ENCODE peak calls at places on chromosomes 2 and 18, in eight cellular contexts. One of them, this sample, is unnamed.

GRCh38 chr2:19361325-19361990 is 3.0 kb upstream of the OSR1 start:
- DNase-seq in adipocyte: peak; percentile 71
- DNase-seq in HCT116: no peak
- DNase-seq in GM12892: no peak
- DNase-seq in effector CD4-positive, alpha-beta T cell: no peak
- DNase-seq in lung microvascular endothelial cell: peak; percentile 33
- DNase-seq in SK-N-SH: peak; percentile 68
- DNase-seq in chondrocyte: peak; percentile 89
- DNase-seq in this sample: no peak

GRCh38 chr2:222797308-222797707 is 63.5 kb upstream of the ACSL3 start:
- DNase-seq in SK-N-SH: peak; percentile 43
- DNase-seq in chondrocyte: no peak
- DNase-seq in adipocyte: peak; percentile 62
- DNase-seq in GM12892: no peak
- DNase-seq in lung microvascular endothelial cell: peak; percentile 48
- DNase-seq in HCT116: no peak
- DNase-seq in effector CD4-positive, alpha-beta T cell: no peak
- DNase-seq in this sample: no peak

GRCh38 chr2:7825591-7826312 is 856.1 kb upstream of the ID2 start:
- DNase-seq in lung microvascular endothelial cell: no peak
- DNase-seq in effector CD4-positive, alpha-beta T cell: no peak
- DNase-seq in adipocyte: peak; percentile 43
- DNase-seq in SK-N-SH: no peak
- DNase-seq in HCT116: no peak
- DNase-seq in GM12892: peak; percentile 26
- DNase-seq in chondrocyte: no peak
- DNase-seq in this sample: no peak

GRCh38 chr18:9898792-9899549 is 13.2 kb downstream of the TXNDC2 start:
- DNase-seq in lung microvascular endothelial cell: no peak
- DNase-seq in effector CD4-positive, alpha-beta T cell: no peak
- DNase-seq in SK-N-SH: no peak
- DNase-seq in adipocyte: peak; percentile 33
- DNase-seq in HCT116: peak; percentile 64
- DNase-seq in GM12892: no peak
- DNase-seq in chondrocyte: no peak
- DNase-seq in this sample: no peak

GRCh38 chr2:11498543-11499034 is 32.6 kb upstream of the E2F6 start:
- DNase-seq in lung microvascular endothelial cell: peak; percentile 27
- DNase-seq in SK-N-SH: peak; percentile 80
- DNase-seq in chondrocyte: no peak
- DNase-seq in HCT116: no peak
- DNase-seq in GM12892: no peak
- DNase-seq in effector CD4-positive, alpha-beta T cell: no peak
- DNase-seq in adipocyte: no peak
- DNase-seq in this sample: peak; percentile 59

GRCh38 chr2:234674781-234675201 is 177.9 kb upstream of the ARL4C start:
- DNase-seq in SK-N-SH: no peak
- DNase-seq in effector CD4-positive, alpha-beta T cell: no peak
- DNase-seq in HCT116: no peak
- DNase-seq in adipocyte: peak; percentile 69
- DNase-seq in lung microvascular endothelial cell: no peak
- DNase-seq in GM12892: no peak
- DNase-seq in chondrocyte: no peak
- DNase-seq in this sample: no peak

GRCh38 chr2:55779459-55780421 is 86.1 kb upstream of the PNPT1 start:
- DNase-seq in chondrocyte: no peak
- DNase-seq in lung microvascular endothelial cell: peak; percentile 81
- DNase-seq in SK-N-SH: no peak
- DNase-seq in HCT116: peak; percentile 68
- DNase-seq in adipocyte: peak; percentile 60
- DNase-seq in GM12892: no peak
- DNase-seq in effector CD4-positive, alpha-beta T cell: no peak
- DNase-seq in this sample: no peak

GRCh38 chr2:232203166-232203891 is 175.2 kb upstream of the ALPP start:
- DNase-seq in effector CD4-positive, alpha-beta T cell: no peak
- DNase-seq in SK-N-SH: no peak
- DNase-seq in adipocyte: no peak
- DNase-seq in chondrocyte: no peak
- DNase-seq in HCT116: no peak
- DNase-seq in GM12892: no peak
- DNase-seq in lung microvascular endothelial cell: no peak
- DNase-seq in this sample: peak; percentile 12

GRCh38 chr18:23314672-23315071 is 138.4 kb upstream of the RIOK3 start:
- DNase-seq in chondrocyte: no peak
- DNase-seq in adipocyte: no peak
- DNase-seq in lung microvascular endothelial cell: peak; percentile 62
- DNase-seq in effector CD4-positive, alpha-beta T cell: no peak
- DNase-seq in GM12892: no peak
- DNase-seq in HCT116: no peak
- DNase-seq in SK-N-SH: no peak
- DNase-seq in this sample: no peak

GRCh38 chr2:134700730-134701129 is 18.1 kb downstream of the TMEM163 start:
- DNase-seq in SK-N-SH: no peak
- DNase-seq in chondrocyte: no peak
- DNase-seq in GM12892: no peak
- DNase-seq in adipocyte: no peak
- DNase-seq in effector CD4-positive, alpha-beta T cell: no peak
- DNase-seq in lung microvascular endothelial cell: no peak
- DNase-seq in HCT116: no peak
- DNase-seq in this sample: no peak

GRCh38 chr18:61651880-61652268 is 240.9 kb downstream of the RNF152 start:
- DNase-seq in GM12892: no peak
- DNase-seq in HCT116: no peak
- DNase-seq in effector CD4-positive, alpha-beta T cell: no peak
- DNase-seq in chondrocyte: no peak
- DNase-seq in SK-N-SH: no peak
- DNase-seq in lung microvascular endothelial cell: peak; percentile 51
- DNase-seq in adipocyte: no peak
- DNase-seq in this sample: no peak

GRCh38 chr2:15073639-15074038 is 441.1 kb downstream of the LRATD1 start:
- DNase-seq in chondrocyte: no peak
- DNase-seq in lung microvascular endothelial cell: no peak
- DNase-seq in SK-N-SH: no peak
- DNase-seq in adipocyte: no peak
- DNase-seq in GM12892: no peak
- DNase-seq in HCT116: no peak
- DNase-seq in effector CD4-positive, alpha-beta T cell: no peak
- DNase-seq in this sample: no peak

GRCh38 chr2:238926761-238927611 is 79.1 kb downstream of the TWIST2 start:
- DNase-seq in SK-N-SH: no peak
- DNase-seq in HCT116: no peak
- DNase-seq in chondrocyte: peak; percentile 82
- DNase-seq in effector CD4-positive, alpha-beta T cell: no peak
- DNase-seq in lung microvascular endothelial cell: no peak
- DNase-seq in adipocyte: no peak
- DNase-seq in GM12892: no peak
- DNase-seq in this sample: no peak

GRCh38 chr2:9199716-9200633 is 6.6 kb upstream of the ASAP2 start:
- DNase-seq in effector CD4-positive, alpha-beta T cell: no peak
- DNase-seq in HCT116: no peak
- DNase-seq in chondrocyte: no peak
- DNase-seq in SK-N-SH: no peak
- DNase-seq in lung microvascular endothelial cell: no peak
- DNase-seq in GM12892: no peak
- DNase-seq in adipocyte: peak; percentile 83
- DNase-seq in this sample: no peak

GRCh38 chr18:23103449-23103848 is 31.8 kb upstream of the CABLES1 start:
- DNase-seq in effector CD4-positive, alpha-beta T cell: no peak
- DNase-seq in chondrocyte: no peak
- DNase-seq in SK-N-SH: no peak
- DNase-seq in HCT116: no peak
- DNase-seq in adipocyte: no peak
- DNase-seq in GM12892: no peak
- DNase-seq in lung microvascular endothelial cell: no peak
- DNase-seq in this sample: no peak

GRCh38 chr2:173858297-173858731 is 106.9 kb downstream of the SP3 start:
- DNase-seq in HCT116: no peak
- DNase-seq in GM12892: no peak
- DNase-seq in lung microvascular endothelial cell: no peak
- DNase-seq in effector CD4-positive, alpha-beta T cell: no peak
- DNase-seq in chondrocyte: no peak
- DNase-seq in adipocyte: no peak
- DNase-seq in SK-N-SH: no peak
- DNase-seq in this sample: no peak

GRCh38 chr2:151258121-151258520 is 3.5 kb downstream of the RBM43 start:
- DNase-seq in effector CD4-positive, alpha-beta T cell: no peak
- DNase-seq in adipocyte: peak; percentile 82
- DNase-seq in SK-N-SH: no peak
- DNase-seq in HCT116: no peak
- DNase-seq in GM12892: no peak
- DNase-seq in chondrocyte: no peak
- DNase-seq in lung microvascular endothelial cell: no peak
- DNase-seq in this sample: no peak

GRCh38 chr2:80499095-80499494 is 194.5 kb upstream of the LRRTM1 start:
- DNase-seq in SK-N-SH: peak; percentile 30
- DNase-seq in lung microvascular endothelial cell: peak; percentile 73
- DNase-seq in GM12892: no peak
- DNase-seq in effector CD4-positive, alpha-beta T cell: no peak
- DNase-seq in adipocyte: peak; percentile 65
- DNase-seq in chondrocyte: no peak
- DNase-seq in HCT116: peak; percentile 6
- DNase-seq in this sample: peak; percentile 56

GRCh38 chr2:12502759-12503158 is 214.0 kb upstream of the TRIB2 start:
- DNase-seq in lung microvascular endothelial cell: no peak
- DNase-seq in effector CD4-positive, alpha-beta T cell: no peak
- DNase-seq in HCT116: no peak
- DNase-seq in chondrocyte: no peak
- DNase-seq in adipocyte: peak; percentile 56
- DNase-seq in GM12892: no peak
- DNase-seq in SK-N-SH: no peak
- DNase-seq in this sample: no peak

GRCh38 chr2:37585295-37585908 is 86.0 kb downstream of the CDC42EP3 start:
- DNase-seq in chondrocyte: no peak
- DNase-seq in adipocyte: no peak
- DNase-seq in SK-N-SH: no peak
- DNase-seq in GM12892: no peak
- DNase-seq in effector CD4-positive, alpha-beta T cell: no peak
- DNase-seq in HCT116: no peak
- DNase-seq in lung microvascular endothelial cell: no peak
- DNase-seq in this sample: no peak

GRCh38 chr2:59585657-59586056 is 967.8 kb downstream of the BCL11A start:
- DNase-seq in chondrocyte: no peak
- DNase-seq in effector CD4-positive, alpha-beta T cell: no peak
- DNase-seq in GM12892: no peak
- DNase-seq in adipocyte: no peak
- DNase-seq in HCT116: no peak
- DNase-seq in SK-N-SH: peak; percentile 4
- DNase-seq in lung microvascular endothelial cell: no peak
- DNase-seq in this sample: no peak

GRCh38 chr2:177123048-177123447 is 89.5 kb upstream of the HNRNPA3 start:
- DNase-seq in GM12892: no peak
- DNase-seq in lung microvascular endothelial cell: no peak
- DNase-seq in HCT116: no peak
- DNase-seq in chondrocyte: no peak
- DNase-seq in SK-N-SH: no peak
- DNase-seq in adipocyte: no peak
- DNase-seq in effector CD4-positive, alpha-beta T cell: no peak
- DNase-seq in this sample: no peak

GRCh38 chr2:241762933-241763369 is 13.7 kb upstream of the GAL3ST2 start:
- DNase-seq in lung microvascular endothelial cell: no peak
- DNase-seq in HCT116: no peak
- DNase-seq in adipocyte: no peak
- DNase-seq in SK-N-SH: peak; percentile 45
- DNase-seq in GM12892: peak; percentile 14
- DNase-seq in chondrocyte: peak; percentile 60
- DNase-seq in effector CD4-positive, alpha-beta T cell: peak; percentile 57
- DNase-seq in this sample: peak; percentile 15

GRCh38 chr2:197246405-197246804 is 64.2 kb downstream of the ANKRD44 start:
- DNase-seq in effector CD4-positive, alpha-beta T cell: no peak
- DNase-seq in adipocyte: no peak
- DNase-seq in chondrocyte: no peak
- DNase-seq in GM12892: no peak
- DNase-seq in SK-N-SH: no peak
- DNase-seq in lung microvascular endothelial cell: no peak
- DNase-seq in HCT116: no peak
- DNase-seq in this sample: no peak